ENCODE peak calls at places on chromosomes 13 and 19, in five cellular contexts. G, V, Q, T and P are unnamed samples.

GRCh38 chr13:18996221-18996620 is 185.4 kb downstream of the TUBA3C start:
- DNase-seq in G (no peak), V (no peak), Q (no peak), T (no peak), P (no peak)

GRCh38 chr13:95296326-95296939 is 4.8 kb downstream of the ABCC4 start:
- DNase-seq in G (peak), V (no peak), Q (peak), T (no peak), P (no peak)

GRCh38 chr19:18495204-18495911 is 26.5 kb downstream of the ELL start:
- DNase-seq in G (no peak), V (no peak), Q (no peak), T (no peak), P (no peak)

GRCh38 chr13:74978596-74978995 is 503.4 kb downstream of the TBC1D4 start:
- DNase-seq in G (no peak), V (no peak), Q (no peak), T (no peak), P (peak)

GRCh38 chr13:113654591-113655357 is 3.2 kb downstream of the ATP4B start:
- DNase-seq in G (no peak), V (no peak), Q (no peak), T (no peak), P (no peak)

GRCh38 chr19:46919324-46919723 is 58.5 kb downstream of the ARHGAP35 start:
- DNase-seq in G (no peak), V (no peak), Q (no peak), T (peak), P (no peak)

GRCh38 chr19:35154535-35155406 is at the start of gene FXYD5:
- DNase-seq in G (no peak), V (no peak), Q (peak), T (peak), P (peak)

GRCh38 chr13:100633461-100633860 is 41.1 kb downstream of the TMTC4 start:
- DNase-seq in G (no peak), V (no peak), Q (peak), T (peak), P (no peak)

GRCh38 chr19:4624733-4625362 is 14.5 kb upstream of the TNFAIP8L1 start:
- DNase-seq in G (no peak), V (no peak), Q (peak), T (no peak), P (peak)